ENCODE peak calls at places on chromosomes 6 and 20, in seven cellular contexts. One of them, this sample, is unnamed.

GRCh38 chr6:13398081-13398406 is 69.7 kb upstream of the TBC1D7 start:
- DNase-seq in T-cell: no peak
- DNase-seq in EH: no peak
- DNase-seq in endothelial cell: no peak
- DNase-seq in amniotic stem cell: no peak
- DNase-seq in fibroblast of the conjunctiva: no peak
- DNase-seq in CD8-positive, alpha-beta T cell: no peak
- DNase-seq in this sample: no peak

GRCh38 chr6:11432713-11433450 is 104.7 kb upstream of the TMEM170B start:
- DNase-seq in T-cell: no peak
- DNase-seq in EH: peak; percentile 96
- DNase-seq in endothelial cell: no peak
- DNase-seq in amniotic stem cell: peak; percentile 35
- DNase-seq in fibroblast of the conjunctiva: no peak
- DNase-seq in CD8-positive, alpha-beta T cell: no peak
- DNase-seq in this sample: no peak

GRCh38 chr20:3121271-3121911 is 36.9 kb upstream of the AVP start:
- DNase-seq in T-cell: no peak
- DNase-seq in EH: no peak
- DNase-seq in endothelial cell: no peak
- DNase-seq in amniotic stem cell: no peak
- DNase-seq in fibroblast of the conjunctiva: no peak
- DNase-seq in CD8-positive, alpha-beta T cell: no peak
- DNase-seq in this sample: no peak

GRCh38 chr6:134080171-134080795 is 27.9 kb upstream of the SLC2A12 start:
- DNase-seq in T-cell: no peak
- DNase-seq in EH: no peak
- DNase-seq in endothelial cell: no peak
- DNase-seq in amniotic stem cell: no peak
- DNase-seq in fibroblast of the conjunctiva: no peak
- DNase-seq in CD8-positive, alpha-beta T cell: no peak
- DNase-seq in this sample: no peak

GRCh38 chr6:15369838-15370237 is 124.0 kb downstream of the JARID2 start:
- DNase-seq in T-cell: no peak
- DNase-seq in EH: peak; percentile 19
- DNase-seq in endothelial cell: no peak
- DNase-seq in amniotic stem cell: no peak
- DNase-seq in fibroblast of the conjunctiva: no peak
- DNase-seq in CD8-positive, alpha-beta T cell: no peak
- DNase-seq in this sample: no peak

GRCh38 chr6:121305957-121306607 is 28.2 kb downstream of the TBC1D32 start:
- DNase-seq in T-cell: no peak
- DNase-seq in EH: peak; percentile 42
- DNase-seq in endothelial cell: no peak
- DNase-seq in amniotic stem cell: no peak
- DNase-seq in fibroblast of the conjunctiva: no peak
- DNase-seq in CD8-positive, alpha-beta T cell: no peak
- DNase-seq in this sample: no peak

GRCh38 chr20:13401596-13401995 is 180.5 kb downstream of the ISM1 start:
- DNase-seq in T-cell: no peak
- DNase-seq in EH: peak; percentile 61
- DNase-seq in endothelial cell: no peak
- DNase-seq in amniotic stem cell: no peak
- DNase-seq in fibroblast of the conjunctiva: no peak
- DNase-seq in CD8-positive, alpha-beta T cell: no peak
- DNase-seq in this sample: no peak

GRCh38 chr6:28683945-28684538 is 158.4 kb downstream of the GPX5 start:
- DNase-seq in T-cell: no peak
- DNase-seq in EH: peak; percentile 59
- DNase-seq in endothelial cell: peak; percentile 18
- DNase-seq in amniotic stem cell: no peak
- DNase-seq in fibroblast of the conjunctiva: peak; percentile 32
- DNase-seq in CD8-positive, alpha-beta T cell: peak; percentile 2
- DNase-seq in this sample: peak; percentile 35

GRCh38 chr6:144894240-144894639 is 609.1 kb downstream of the UTRN start:
- DNase-seq in T-cell: no peak
- DNase-seq in EH: no peak
- DNase-seq in endothelial cell: no peak
- DNase-seq in amniotic stem cell: no peak
- DNase-seq in fibroblast of the conjunctiva: no peak
- DNase-seq in CD8-positive, alpha-beta T cell: no peak
- DNase-seq in this sample: no peak

GRCh38 chr20:48687097-48687800 is 140.6 kb downstream of the PREX1 start:
- DNase-seq in T-cell: no peak
- DNase-seq in EH: no peak
- DNase-seq in endothelial cell: no peak
- DNase-seq in amniotic stem cell: no peak
- DNase-seq in fibroblast of the conjunctiva: no peak
- DNase-seq in CD8-positive, alpha-beta T cell: no peak
- DNase-seq in this sample: no peak

GRCh38 chr20:61951695-61952533 is 113.8 kb downstream of the TAF4 start:
- DNase-seq in T-cell: no peak
- DNase-seq in EH: peak; percentile 12
- DNase-seq in endothelial cell: peak; percentile 79
- DNase-seq in amniotic stem cell: no peak
- DNase-seq in fibroblast of the conjunctiva: no peak
- DNase-seq in CD8-positive, alpha-beta T cell: no peak
- DNase-seq in this sample: no peak

GRCh38 chr6:77447254-77447653 is 16.0 kb downstream of the HTR1B start:
- DNase-seq in T-cell: no peak
- DNase-seq in EH: peak; percentile 77
- DNase-seq in endothelial cell: no peak
- DNase-seq in amniotic stem cell: no peak
- DNase-seq in fibroblast of the conjunctiva: no peak
- DNase-seq in CD8-positive, alpha-beta T cell: no peak
- DNase-seq in this sample: no peak

GRCh38 chr6:8821921-8822512 is 386.7 kb upstream of the SLC35B3 start:
- DNase-seq in T-cell: no peak
- DNase-seq in EH: no peak
- DNase-seq in endothelial cell: no peak
- DNase-seq in amniotic stem cell: peak; percentile 5
- DNase-seq in fibroblast of the conjunctiva: no peak
- DNase-seq in CD8-positive, alpha-beta T cell: no peak
- DNase-seq in this sample: no peak

GRCh38 chr6:9704989-9705388 is 709.9 kb downstream of the TFAP2A start:
- DNase-seq in T-cell: no peak
- DNase-seq in EH: no peak
- DNase-seq in endothelial cell: no peak
- DNase-seq in amniotic stem cell: no peak
- DNase-seq in fibroblast of the conjunctiva: no peak
- DNase-seq in CD8-positive, alpha-beta T cell: no peak
- DNase-seq in this sample: no peak

GRCh38 chr6:169810066-169810989 is 58.9 kb downstream of the ERMARD start:
- DNase-seq in T-cell: no peak
- DNase-seq in EH: no peak
- DNase-seq in endothelial cell: no peak
- DNase-seq in amniotic stem cell: no peak
- DNase-seq in fibroblast of the conjunctiva: no peak
- DNase-seq in CD8-positive, alpha-beta T cell: no peak
- DNase-seq in this sample: no peak

GRCh38 chr20:43840382-43841070 is 74.1 kb upstream of the TOX2 start:
- DNase-seq in T-cell: peak; percentile 6
- DNase-seq in EH: peak; percentile 37
- DNase-seq in endothelial cell: peak; percentile 17
- DNase-seq in amniotic stem cell: no peak
- DNase-seq in fibroblast of the conjunctiva: no peak
- DNase-seq in CD8-positive, alpha-beta T cell: peak; percentile 7
- DNase-seq in this sample: peak; percentile 26

GRCh38 chr20:45419188-45420091 is 3.5 kb downstream of the PIGT start:
- DNase-seq in T-cell: no peak
- DNase-seq in EH: peak; percentile 94
- DNase-seq in endothelial cell: no peak
- DNase-seq in amniotic stem cell: no peak
- DNase-seq in fibroblast of the conjunctiva: peak; percentile 90
- DNase-seq in CD8-positive, alpha-beta T cell: no peak
- DNase-seq in this sample: no peak

GRCh38 chr6:149941583-149942460 is at the start of gene ULBP2:
- DNase-seq in T-cell: peak; percentile 79
- DNase-seq in EH: peak; percentile 98
- DNase-seq in endothelial cell: peak; percentile 77
- DNase-seq in amniotic stem cell: peak; percentile 94
- DNase-seq in fibroblast of the conjunctiva: peak; percentile 83
- DNase-seq in CD8-positive, alpha-beta T cell: peak; percentile 84
- DNase-seq in this sample: peak; percentile 90

GRCh38 chr6:83514877-83515466 is 2.6 kb downstream of the PRSS35 start:
- DNase-seq in T-cell: no peak
- DNase-seq in EH: peak; percentile 60
- DNase-seq in endothelial cell: peak; percentile 47
- DNase-seq in amniotic stem cell: peak; percentile 52
- DNase-seq in fibroblast of the conjunctiva: peak; percentile 59
- DNase-seq in CD8-positive, alpha-beta T cell: no peak
- DNase-seq in this sample: peak; percentile 10

GRCh38 chr6:132683543-132683942 is 24.6 kb upstream of the TAAR1 start:
- DNase-seq in T-cell: no peak
- DNase-seq in EH: peak; percentile 25
- DNase-seq in endothelial cell: no peak
- DNase-seq in amniotic stem cell: peak; percentile 6
- DNase-seq in fibroblast of the conjunctiva: no peak
- DNase-seq in CD8-positive, alpha-beta T cell: no peak
- DNase-seq in this sample: no peak

GRCh38 chr20:4973330-4974097 is 27.8 kb downstream of the SLC23A2 start:
- DNase-seq in T-cell: no peak
- DNase-seq in EH: peak; percentile 89
- DNase-seq in endothelial cell: no peak
- DNase-seq in amniotic stem cell: no peak
- DNase-seq in fibroblast of the conjunctiva: peak; percentile 40
- DNase-seq in CD8-positive, alpha-beta T cell: no peak
- DNase-seq in this sample: no peak

GRCh38 chr20:25042531-25043498 is 15.1 kb downstream of the ACSS1 start:
- DNase-seq in T-cell: peak; percentile 38
- DNase-seq in EH: no peak
- DNase-seq in endothelial cell: peak; percentile 46
- DNase-seq in amniotic stem cell: no peak
- DNase-seq in fibroblast of the conjunctiva: no peak
- DNase-seq in CD8-positive, alpha-beta T cell: peak; percentile 14
- DNase-seq in this sample: peak; percentile 48

GRCh38 chr6:165658395-165659058 is 4.5 kb downstream of the PDE10A start:
- DNase-seq in T-cell: no peak
- DNase-seq in EH: no peak
- DNase-seq in endothelial cell: no peak
- DNase-seq in amniotic stem cell: no peak
- DNase-seq in fibroblast of the conjunctiva: no peak
- DNase-seq in CD8-positive, alpha-beta T cell: no peak
- DNase-seq in this sample: no peak

GRCh38 chr6:149318581-149319286 is 1.2 kb downstream of the TAB2 start:
- DNase-seq in T-cell: peak; percentile 22
- DNase-seq in EH: peak; percentile 22
- DNase-seq in endothelial cell: no peak
- DNase-seq in amniotic stem cell: no peak
- DNase-seq in fibroblast of the conjunctiva: no peak
- DNase-seq in CD8-positive, alpha-beta T cell: peak; percentile 5
- DNase-seq in this sample: no peak

GRCh38 chr6:1735239-1735803 is 125.6 kb downstream of the FOXC1 start:
- DNase-seq in T-cell: no peak
- DNase-seq in EH: no peak
- DNase-seq in endothelial cell: no peak
- DNase-seq in amniotic stem cell: no peak
- DNase-seq in fibroblast of the conjunctiva: no peak
- DNase-seq in CD8-positive, alpha-beta T cell: no peak
- DNase-seq in this sample: no peak

GRCh38 chr20:53077373-53078205 is 105.4 kb downstream of the TSHZ2 start:
- DNase-seq in T-cell: no peak
- DNase-seq in EH: no peak
- DNase-seq in endothelial cell: no peak
- DNase-seq in amniotic stem cell: no peak
- DNase-seq in fibroblast of the conjunctiva: no peak
- DNase-seq in CD8-positive, alpha-beta T cell: no peak
- DNase-seq in this sample: no peak

This sample was measured in CD8-positive, alpha-beta memory T cell.